ENCODE peak calls at places on chromosomes 16 and 17, in seven cellular contexts. K, R, E, G, L, A and N are unnamed samples.

GRCh38 chr17:27469256-27469655 is 13.0 kb downstream of the KSR1 start:
- DNase-seq in K (no peak), R (no peak), E (no peak), G (no peak), L (no peak), A (no peak), N (no peak)

GRCh38 chr17:14699569-14700190 is 398.8 kb downstream of the HS3ST3B1 start:
- DNase-seq in K (no peak), R (no peak), E (no peak), G (no peak), L (no peak), A (no peak), N (no peak)

GRCh38 chr16:50520451-50521245 is 27.5 kb upstream of the NKD1 start:
- DNase-seq in K (no peak), R (no peak), E (no peak), G (no peak), L (no peak), A (no peak), N (no peak)

GRCh38 chr17:9206989-9207317 is 185.6 kb downstream of the NTN1 start:
- DNase-seq in K (no peak), R (no peak), E (no peak), G (no peak), L (no peak), A (no peak), N (no peak)

GRCh38 chr17:35554668-35555067 is 6.0 kb downstream of the SLFN14 start:
- DNase-seq in K (no peak), R (no peak), E (no peak), G (no peak), L (no peak), A (no peak), N (no peak)

GRCh38 chr17:49078248-49078647 is 54.3 kb upstream of the B4GALNT2 start:
- DNase-seq in K (no peak), R (no peak), E (no peak), G (no peak), L (no peak), A (no peak), N (no peak)

GRCh38 chr17:66635646-66636045 is 199.3 kb upstream of the CACNG5 start:
- DNase-seq in K (no peak), R (no peak), E (no peak), G (no peak), L (no peak), A (no peak), N (no peak)

GRCh38 chr17:73091770-73092517 is 544 bp downstream of the SLC39A11 start:
- DNase-seq in K (peak), R (peak), E (no peak), G (no peak), L (peak), A (peak), N (peak)

GRCh38 chr17:80283116-80283852 is 22.6 kb downstream of the RNF213 start:
- DNase-seq in K (no peak), R (no peak), E (no peak), G (no peak), L (no peak), A (no peak), N (no peak)

GRCh38 chr16:29126057-29126494 is 141.2 kb downstream of the LAT start:
- DNase-seq in K (no peak), R (no peak), E (peak), G (no peak), L (no peak), A (no peak), N (no peak)

GRCh38 chr17:40598021-40598927 is 33.0 kb upstream of the CCR7 start:
- DNase-seq in K (no peak), R (no peak), E (no peak), G (no peak), L (no peak), A (no peak), N (no peak)

GRCh38 chr17:61619493-61619892 is 28.5 kb upstream of the NACA2 start:
- DNase-seq in K (no peak), R (no peak), E (no peak), G (no peak), L (peak), A (peak), N (no peak)